ENCODE peak calls at places on chromosomes 3 and 15, in seven cellular contexts. M is NCI-H345; R is pons; E is foreskin fibroblast; X is H4; G is kidney tubule cell; B is CD8-positive, alpha-beta T cell. T is an unnamed sample.

GRCh38 chr3:172182797-172183196 is 143.4 kb downstream of the FNDC3B start:
- DNase-seq in X (no peak), G (no peak), E (no peak), M (no peak), B (no peak), R (no peak), T (no peak)

GRCh38 chr15:99755692-99756409 is 22.6 kb upstream of the LYSMD4 start:
- DNase-seq in E (peak; percentile 42), G (peak; percentile 75), B (peak; percentile 61), R (peak; percentile 91), X (peak; percentile 61), M (peak; percentile 59), T (peak; percentile 57)

GRCh38 chr3:25594007-25594502 is 70.7 kb downstream of the TOP2B start:
- DNase-seq in R (peak; percentile 71), M (peak; percentile 4), X (peak; percentile 74), G (peak; percentile 67), B (no peak), E (peak; percentile 63), T (no peak)

GRCh38 chr3:185797993-185798830 is 26.6 kb downstream of the IGF2BP2 start:
- DNase-seq in M (no peak), X (no peak), G (no peak), E (no peak), B (no peak), R (no peak), T (no peak)

GRCh38 chr3:57007513-57008415 is 52.7 kb upstream of the SPATA12 start:
- DNase-seq in B (no peak), R (peak; percentile 46), M (no peak), G (peak; percentile 87), X (peak; percentile 61), E (peak; percentile 83), T (peak; percentile 86)

GRCh38 chr3:126962756-126963155 is 20.2 kb upstream of the PLXNA1 start:
- DNase-seq in R (no peak), M (no peak), X (no peak), B (no peak), E (no peak), G (no peak), T (no peak)

GRCh38 chr3:15151166-15151565 is 52.2 kb upstream of the RBSN start:
- DNase-seq in B (no peak), R (no peak), E (no peak), X (no peak), G (peak; percentile 60), M (no peak), T (no peak)

GRCh38 chr15:65638681-65639089 is 16.9 kb downstream of the SLC24A1 start:
- DNase-seq in B (no peak), G (peak; percentile 71), R (peak; percentile 94), X (peak; percentile 83), M (peak; percentile 52), E (peak; percentile 72), T (peak; percentile 45)

GRCh38 chr15:63447277-63447676 is 57.1 kb upstream of the USP3 start:
- DNase-seq in E (no peak), M (peak; percentile 61), R (no peak), G (no peak), X (no peak), B (no peak), T (peak; percentile 40)

GRCh38 chr15:101103589-101103988 is 148.3 kb downstream of the CHSY1 start:
- DNase-seq in B (no peak), G (no peak), M (no peak), E (no peak), X (no peak), R (no peak), T (peak; percentile 42)

GRCh38 chr15:82532991-82533481 is 7.2 kb downstream of the RPS17 start:
- DNase-seq in X (no peak), B (no peak), R (no peak), E (no peak), G (no peak), M (no peak), T (no peak)

GRCh38 chr3:188946351-188946750 is 225.4 kb upstream of the TPRG1 start:
- DNase-seq in B (no peak), E (no peak), R (no peak), X (no peak), G (no peak), M (no peak), T (no peak)

GRCh38 chr15:78810377-78811123 is 714 bp downstream of the ADAMTS7 start:
- DNase-seq in R (no peak), X (no peak), G (peak; percentile 22), M (no peak), E (peak; percentile 12), B (no peak), T (peak; percentile 48)

GRCh38 chr15:58329781-58330467 is 101.9 kb upstream of the LIPC start:
- DNase-seq in B (no peak), G (peak; percentile 22), X (no peak), M (no peak), E (no peak), R (no peak), T (peak; percentile 79)

GRCh38 chr3:141086188-141086587 is 35.0 kb downstream of the SPSB4 start:
- DNase-seq in B (no peak), G (no peak), X (no peak), M (no peak), E (no peak), R (no peak), T (no peak)

GRCh38 chr3:49775538-49775937 is 10.8 kb downstream of the IP6K1 start:
- DNase-seq in G (no peak), R (peak; percentile 79), X (no peak), B (no peak), E (no peak), M (no peak), T (no peak)

GRCh38 chr3:174197416-174197815 is 661.7 kb upstream of the NAALADL2 start:
- DNase-seq in B (no peak), X (no peak), M (no peak), G (no peak), R (no peak), E (no peak), T (no peak)

GRCh38 chr3:100136921-100137320 is 22.6 kb upstream of the FILIP1L start:
- DNase-seq in E (no peak), R (no peak), X (no peak), G (no peak), B (no peak), M (no peak), T (no peak)